ENCODE peak calls at places on chromosomes 3 and 15, in nine cellular contexts. F is hepatocyte, Y is lower lobe of right lung, Z is neural progenitor cell, N is heart right ventricle, E is body of pancreas, O is Peyer's patch, B is ovary, I is tibial nerve. V is an unnamed sample. For H3K9me3, the result is how much of the 10 kb centered on the place peaks cover.

GRCh38 chr3:172213765-172214358 is 174.5 kb downstream of the FNDC3B start:
- DNase-seq in F (no peak), Y (no peak), Z (no peak), N (no peak), E (no peak), O (no peak), B (no peak), I (no peak), V (no peak)

GRCh38 chr15:41904487-41905359 is 10.9 kb upstream of the SPTBN5 start:
- DNase-seq in F (peak), Y (no peak), Z (peak), N (no peak), E (peak), O (peak), B (peak), I (no peak), V (peak)

GRCh38 chr15:94607176-94607654 is 375.9 kb downstream of the MCTP2 start:
- DNase-seq in F (no peak), Y (no peak), Z (no peak), N (peak), E (no peak), O (peak), B (peak), I (peak), V (peak)

GRCh38 chr3:15287565-15288330 is 44.6 kb downstream of the SH3BP5 start:
- DNase-seq in F (peak), Y (peak), Z (no peak), N (no peak), E (peak), O (peak), B (peak), I (peak), V (peak)

GRCh38 chr15:67803996-67804843 is 21.1 kb upstream of the SKOR1 start:
- DNase-seq in F (no peak), Y (no peak), Z (peak), N (no peak), E (no peak), O (no peak), B (no peak), I (no peak), V (no peak)

GRCh38 chr3:13537926-13538325 is 11.0 kb upstream of the FBLN2 start:
- DNase-seq in F (no peak), Y (no peak), Z (no peak), N (no peak), E (no peak), O (no peak), B (no peak), I (no peak), V (no peak)

GRCh38 chr3:51676102-51676640 is 5.1 kb downstream of the TEX264 start:
- DNase-seq in F (no peak), Y (no peak), Z (no peak), N (no peak), E (no peak), O (no peak), B (no peak), I (no peak), V (no peak)

GRCh38 chr3:107938128-107938527 is 152.7 kb downstream of the CD47 start:
- DNase-seq in F (peak), Y (no peak), Z (peak), N (peak), E (no peak), O (peak), B (no peak), I (no peak), V (no peak)

GRCh38 chr3:69094467-69095205 is 9.9 kb downstream of the ARL6IP5 start:
- DNase-seq in F (no peak), Y (no peak), Z (no peak), N (no peak), E (no peak), O (no peak), B (no peak), I (no peak), V (no peak)

GRCh38 chr15:20348900-20349773 is 192.5 kb downstream of the GOLGA6L6 start:
- DNase-seq in F (peak), Y (peak), Z (no peak), N (no peak), E (peak), O (peak), B (peak), I (no peak), V (no peak)

GRCh38 chr15:69713726-69714559 is 261.3 kb downstream of the RPLP1 start:
- DNase-seq in F (no peak), Y (no peak), Z (no peak), N (no peak), E (no peak), O (peak), B (no peak), I (no peak), V (no peak)

GRCh38 chr15:88004379-88004778 is 252.2 kb downstream of the NTRK3 start:
- DNase-seq in F (no peak), Y (no peak), Z (no peak), N (no peak), E (no peak), O (no peak), B (no peak), I (no peak), V (no peak)
- H3K27ac ChIP-seq in F (no peak), Y (no peak), Z (no peak), N (no peak), E (no peak), O (no peak), B (no peak), I (peak), V (no peak)

GRCh38 chr15:25246641-25247417 is 192.0 kb downstream of the UBE3A start:
- DNase-seq in F (no peak), Y (peak), Z (no peak), N (peak), E (peak), O (peak), B (peak), I (no peak), V (peak)

GRCh38 chr15:25247418-25248030 is 191.3 kb downstream of the UBE3A start:
- DNase-seq in F (no peak), Y (peak), Z (no peak), N (no peak), E (no peak), O (peak), B (no peak), I (no peak), V (no peak)

GRCh38 chr15:25250011-25250596 is 188.7 kb downstream of the UBE3A start:
- DNase-seq in F (peak), Y (peak), Z (no peak), N (no peak), E (peak), O (no peak), B (no peak), I (no peak), V (peak)

GRCh38 chr15:25249236-25250010 is 189.4 kb downstream of the UBE3A start:
- DNase-seq in F (no peak), Y (no peak), Z (no peak), N (no peak), E (peak), O (peak), B (no peak), I (no peak), V (no peak)

DNA sequence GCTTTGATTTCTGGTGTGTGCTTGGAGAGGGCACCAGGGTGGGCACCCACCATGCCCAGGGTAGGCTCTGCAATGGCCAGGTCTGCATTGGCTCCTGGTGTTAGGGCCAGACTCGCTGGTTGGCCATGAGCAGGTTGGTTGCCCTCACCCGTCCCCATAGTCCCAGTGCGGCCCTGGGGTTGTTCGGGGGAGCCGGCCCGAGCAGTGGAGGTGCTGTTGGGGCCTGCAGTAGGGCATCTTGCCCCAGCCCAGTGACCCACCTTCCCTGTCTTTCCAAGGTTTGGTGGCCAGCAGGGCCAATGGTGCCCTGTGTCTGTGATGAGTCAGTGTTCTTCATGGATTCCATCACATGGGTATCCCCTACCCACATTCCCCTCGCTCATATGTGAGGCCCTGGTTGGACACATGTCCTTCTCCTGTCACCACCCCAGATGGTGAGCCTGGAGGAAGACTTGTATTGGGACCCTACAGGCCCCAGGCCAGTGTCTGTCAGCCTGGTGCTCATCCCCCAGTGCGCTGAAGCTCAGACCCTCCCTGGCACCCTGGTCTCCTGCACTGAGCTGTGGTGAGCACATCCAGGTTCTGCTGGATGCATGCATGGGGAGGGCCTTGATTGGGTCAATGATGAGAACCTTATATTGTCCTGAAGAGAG is 190.1 kb downstream of the UBE3A start:
- DNase-seq in F (no peak), Y (peak), Z (no peak), N (no peak), E (peak), O (no peak), B (no peak), I (no peak), V (no peak)
- H3K9me3 ChIP-seq in F (under half), Y (under half), Z (under half), N (under half), E (under half), O (under half), B (under half), I (under half), V (under half)

GRCh38 chr3:67384790-67385397 is 269.5 kb downstream of the SUCLG2 start:
- DNase-seq in F (peak), Y (no peak), Z (peak), N (peak), E (peak), O (peak), B (no peak), I (no peak), V (no peak)
- TF ChIP-seq CTCF in F (peak), Y (peak), Z (peak), N (peak), E (peak), O (no peak), B (no peak), I (no peak), V (peak)

GRCh38 chr3:155585384-155585783 is 159.5 kb downstream of the PLCH1 start:
- DNase-seq in F (no peak), Y (no peak), Z (peak), N (no peak), E (no peak), O (no peak), B (no peak), I (no peak), V (no peak)

GRCh38 chr3:155581579-155581978 is 163.3 kb downstream of the PLCH1 start:
- DNase-seq in F (no peak), Y (no peak), Z (no peak), N (no peak), E (no peak), O (no peak), B (no peak), I (no peak), V (no peak)
- H3K27ac ChIP-seq in F (no peak), Y (no peak), Z (no peak), N (no peak), E (no peak), O (no peak), B (no peak), I (no peak), V (no peak)

DNA sequence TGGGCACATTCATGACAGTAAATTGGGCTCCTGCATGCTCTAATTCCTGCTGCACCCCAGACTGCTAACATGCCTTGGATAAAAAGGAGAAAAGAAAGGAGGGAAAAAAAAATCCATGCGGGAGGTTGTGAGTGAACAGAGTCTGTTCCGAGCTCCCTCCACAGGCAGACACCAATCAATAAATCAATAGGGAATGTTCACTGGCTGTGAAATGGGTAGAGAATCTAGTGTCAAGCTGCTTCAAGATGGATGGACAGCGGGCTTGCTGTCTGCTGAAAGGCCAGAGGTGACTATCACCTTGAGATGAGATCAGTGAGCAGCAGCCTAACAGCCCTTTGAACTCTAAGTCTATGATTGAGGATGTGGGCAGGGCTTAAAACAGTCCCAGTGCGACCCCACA is 247.8 kb upstream of the ONECUT1 start:
- DNase-seq in F (no peak), Y (no peak), Z (no peak), N (no peak), E (no peak), O (no peak), B (no peak), I (no peak), V (no peak)
- H3K9me3 ChIP-seq in F (under half), Y (under half), Z (under half), N (under half), E (under half), O (under half), B (under half), I (under half), V (under half)

DNA sequence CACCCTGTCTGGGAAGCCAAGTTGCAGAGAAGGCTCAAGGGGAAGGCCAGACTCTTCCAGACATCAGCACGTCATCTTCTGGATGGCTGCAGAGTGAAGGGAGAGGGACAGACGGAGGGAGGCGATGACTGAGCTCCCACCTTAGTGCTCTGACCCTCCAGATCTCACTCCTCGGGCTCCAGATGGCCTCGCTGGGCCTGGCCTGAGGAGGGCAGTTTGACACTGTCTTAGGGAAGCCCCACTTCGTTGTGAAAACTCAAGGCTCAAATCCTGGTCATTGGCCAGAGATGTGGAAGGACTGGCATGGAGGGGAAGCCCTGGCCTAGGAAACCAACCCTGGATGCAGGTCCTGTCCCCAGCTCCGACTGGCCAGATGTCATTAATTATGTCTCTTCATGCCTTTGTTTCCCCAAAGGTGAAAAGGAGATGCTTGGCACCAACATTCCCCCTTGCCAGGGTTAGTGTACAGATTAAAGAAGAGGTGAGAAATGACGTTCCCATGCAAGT is 70.4 kb downstream of the ADCY5 start:
- DNase-seq in F (no peak), Y (no peak), Z (no peak), N (no peak), E (no peak), O (peak), B (no peak), I (no peak), V (no peak)
- TF ChIP-seq CTCF in F (no peak), Y (no peak), Z (no peak), N (no peak), E (no peak), O (no peak), B (no peak), I (no peak), V (no peak)

GRCh38 chr3:77605865-77606264 is 566.0 kb downstream of the ROBO2 start:
- DNase-seq in F (no peak), Y (no peak), Z (no peak), N (no peak), E (no peak), O (no peak), B (no peak), I (no peak), V (no peak)

GRCh38 chr3:77605308-77605707 is 565.4 kb downstream of the ROBO2 start:
- DNase-seq in F (peak), Y (no peak), Z (no peak), N (no peak), E (no peak), O (no peak), B (no peak), I (no peak), V (no peak)

GRCh38 chr3:77599948-77600347 is 560.0 kb downstream of the ROBO2 start:
- DNase-seq in F (no peak), Y (no peak), Z (no peak), N (no peak), E (no peak), O (no peak), B (no peak), I (no peak), V (no peak)

GRCh38 chr3:77602722-77603121 is 562.8 kb downstream of the ROBO2 start:
- DNase-seq in F (no peak), Y (no peak), Z (no peak), N (no peak), E (no peak), O (no peak), B (no peak), I (no peak), V (no peak)

GRCh38 chr3:77601853-77602440 is 562.0 kb downstream of the ROBO2 start:
- DNase-seq in F (no peak), Y (no peak), Z (no peak), N (no peak), E (no peak), O (no peak), B (no peak), I (no peak), V (no peak)
- H3K27ac ChIP-seq in F (no peak), Y (no peak), Z (no peak), N (no peak), E (no peak), O (no peak), B (no peak), I (no peak), V (no peak)